ENCODE peak calls at places on chromosome 15, in four cellular contexts. O is neuronal stem cell, L is IMR-90, D is mesenchymal stem cell. Y is an unnamed sample.

GRCh38 chr15:57777034-57777433 is 70.5 kb downstream of the POLR2M start:
- DNase-seq in L (no peak), O (no peak), D (no peak), Y (no peak)

GRCh38 chr15:89383635-89384604 is 49.3 kb upstream of the POLG start:
- DNase-seq in L (peak), O (no peak), D (peak), Y (no peak)

GRCh38 chr15:45871121-45871855 is 236.5 kb downstream of the SQOR start:
- DNase-seq in O (no peak), D (peak), L (no peak), Y (no peak)

GRCh38 chr15:66931768-66932633 is 133.4 kb upstream of the SMAD3 start:
- DNase-seq in O (peak), L (peak), D (peak), Y (peak)

GRCh38 chr15:42427429-42428223 is 63.3 kb downstream of the ZNF106 start:
- DNase-seq in L (peak), O (no peak), D (no peak), Y (no peak)

GRCh38 chr15:78682693-78683410 is 41.8 kb upstream of the CHRNB4 start:
- DNase-seq in D (no peak), L (no peak), O (no peak), Y (no peak)

GRCh38 chr15:70262591-70263274 is 165.0 kb upstream of the TLE3 start:
- DNase-seq in O (no peak), D (no peak), L (no peak), Y (no peak)

GRCh38 chr15:69653846-69654245 is 201.2 kb downstream of the RPLP1 start:
- DNase-seq in D (no peak), O (no peak), L (no peak), Y (no peak)

GRCh38 chr15:28094732-28095521 is 4.2 kb downstream of the OCA2 start:
- DNase-seq in L (no peak), D (no peak), O (no peak), Y (peak)

GRCh38 chr15:67033521-67033920 is 31.9 kb upstream of the SMAD3 start:
- DNase-seq in O (no peak), D (no peak), L (no peak), Y (no peak)

GRCh38 chr15:42053010-42053409 is 32.2 kb upstream of the PLA2G4E start:
- DNase-seq in L (no peak), D (no peak), O (no peak), Y (no peak)

GRCh38 chr15:96354731-96355560 is 24.4 kb downstream of the NR2F2 start:
- DNase-seq in O (no peak), L (peak), D (peak), Y (peak)

GRCh38 chr15:34776706-34777105 is 18.6 kb downstream of the ACTC1 start:
- DNase-seq in L (no peak), D (no peak), O (no peak), Y (no peak)

GRCh38 chr15:40960926-40961325 is 7.7 kb downstream of the CHAC1 start:
- DNase-seq in D (no peak), O (no peak), L (no peak), Y (peak)

GRCh38 chr15:46786886-46787285 is 930.4 kb upstream of the SEMA6D start:
- DNase-seq in D (peak), L (no peak), O (peak), Y (peak)

GRCh38 chr15:92018535-92019239 is 165.2 kb downstream of the SLCO3A1 start:
- DNase-seq in D (no peak), O (no peak), L (no peak), Y (no peak)

GRCh38 chr15:77032647-77033416 is 37.9 kb downstream of the PSTPIP1 start:
- DNase-seq in D (no peak), L (no peak), O (no peak), Y (no peak)

GRCh38 chr15:59885832-59886231 is 118.3 kb upstream of the FOXB1 start:
- DNase-seq in D (no peak), O (no peak), L (no peak), Y (no peak)

GRCh38 chr15:100713163-100713867 is 110.9 kb downstream of the ASB7 start:
- DNase-seq in D (peak), L (peak), O (no peak), Y (peak)

GRCh38 chr15:39145146-39145545 is 435.7 kb upstream of the THBS1 start:
- DNase-seq in D (no peak), O (no peak), L (no peak), Y (peak)

GRCh38 chr15:97502038-97502437 is 458.5 kb upstream of the ARRDC4 start:
- DNase-seq in L (no peak), D (peak), O (no peak), Y (no peak)

GRCh38 chr15:93001881-93002280 is 87.1 kb downstream of the RGMA start:
- DNase-seq in L (no peak), O (no peak), D (no peak), Y (no peak)

GRCh38 chr15:85730001-85730820 is 64.5 kb downstream of the KLHL25 start:
- DNase-seq in D (peak), O (peak), L (peak), Y (peak)

GRCh38 chr15:41930221-41930866 is 36.5 kb upstream of the SPTBN5 start:
- DNase-seq in L (peak), O (no peak), D (peak), Y (peak)

GRCh38 chr15:32718822-32719716 is 1.3 kb downstream of the GREM1 start:
- DNase-seq in L (no peak), O (peak), D (peak), Y (no peak)

GRCh38 chr15:27899583-27900295 is 199.4 kb downstream of the OCA2 start:
- DNase-seq in L (no peak), O (no peak), D (no peak), Y (no peak)

GRCh38 chr15:95162069-95162468 is 930.7 kb downstream of the MCTP2 start:
- DNase-seq in D (peak), O (no peak), L (peak), Y (no peak)

GRCh38 chr15:88043396-88043795 is 213.1 kb downstream of the NTRK3 start:
- DNase-seq in L (no peak), O (no peak), D (no peak), Y (no peak)

GRCh38 chr15:77985931-77986480 is 91.5 kb downstream of the TBC1D2B start:
- DNase-seq in D (no peak), O (no peak), L (no peak), Y (no peak)

GRCh38 chr15:79595995-79596622 is 164.0 kb downstream of the MINAR1 start:
- DNase-seq in O (peak), D (peak), L (peak), Y (peak)

GRCh38 chr15:88624156-88624970 is 3.2 kb downstream of the AEN start:
- DNase-seq in D (peak), L (peak), O (no peak), Y (peak)

GRCh38 chr15:78808550-78808949 is 2.7 kb downstream of the ADAMTS7 start:
- DNase-seq in O (no peak), L (peak), D (no peak), Y (no peak)

GRCh38 chr15:48440084-48440483 is 108.9 kb downstream of the DUT start:
- DNase-seq in L (peak), D (peak), O (peak), Y (no peak)

GRCh38 chr15:78084359-78084750 is 6.8 kb upstream of the TBC1D2B start:
- DNase-seq in D (no peak), L (no peak), O (no peak), Y (no peak)

GRCh38 chr15:40873625-40874561 is at the start of gene RHOV:
- DNase-seq in O (peak), L (peak), D (peak), Y (peak)

GRCh38 chr15:83498801-83499200 is 51.7 kb downstream of the SH3GL3 start:
- DNase-seq in O (no peak), L (no peak), D (no peak), Y (peak)

GRCh38 chr15:52749250-52749649 is 40.9 kb downstream of the ONECUT1 start:
- DNase-seq in D (no peak), L (no peak), O (no peak), Y (no peak)

GRCh38 chr15:52751522-52751921 is 38.6 kb downstream of the ONECUT1 start:
- DNase-seq in O (no peak), D (no peak), L (no peak), Y (no peak)

GRCh38 chr15:52745326-52746161 is 44.6 kb downstream of the ONECUT1 start:
- DNase-seq in O (no peak), L (no peak), D (no peak), Y (no peak)

DNA sequence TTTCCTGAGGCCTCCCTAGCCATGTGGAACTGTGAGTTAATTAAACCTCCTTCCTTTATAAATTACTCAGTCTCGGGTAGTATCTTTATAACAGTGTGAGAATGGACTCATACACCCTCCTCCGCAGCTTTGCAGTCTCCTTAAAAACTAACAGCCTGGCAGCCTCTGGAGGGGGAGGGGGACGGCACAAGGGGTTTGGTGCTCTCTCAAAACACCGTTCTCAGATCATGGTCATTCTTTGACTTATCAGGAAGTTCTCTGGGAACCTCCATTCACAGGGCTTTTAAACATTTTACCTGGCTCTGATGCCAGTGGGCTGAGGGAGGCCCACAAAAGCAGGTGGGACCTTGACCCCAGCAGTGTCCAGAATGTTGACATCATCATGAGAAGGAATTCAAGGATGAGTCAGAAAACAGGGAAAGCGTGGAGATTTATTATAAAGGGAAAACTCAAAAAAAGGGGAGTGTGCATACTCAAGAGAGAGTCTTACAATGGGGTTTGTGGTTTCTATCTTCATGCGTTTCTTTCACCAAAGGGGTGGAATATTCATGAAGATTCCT is 43.9 kb downstream of the ONECUT1 start:
- DNase-seq in L (no peak), O (no peak), D (no peak), Y (no peak)
- H3K4ac ChIP-seq in L (no peak), O (no peak), D (no peak), Y (no peak)

GRCh38 chr15:72199721-72200212 is 2.2 kb upstream of the GRAMD2A start:
- DNase-seq in O (peak), D (peak), L (peak), Y (peak)

GRCh38 chr15:72196409-72197044 is 1.1 kb downstream of the GRAMD2A start:
- DNase-seq in L (no peak), O (no peak), D (peak), Y (no peak)

GRCh38 chr15:72198410-72199270 is 1.1 kb upstream of the GRAMD2A start:
- DNase-seq in L (no peak), O (no peak), D (no peak), Y (peak)

GRCh38 chr15:72197045-72197459 is 535 bp downstream of the GRAMD2A start:
- DNase-seq in D (peak), L (no peak), O (no peak), Y (peak)

GRCh38 chr15:72197460-72198409 is at the start of gene GRAMD2A:
- DNase-seq in O (no peak), D (peak), L (no peak), Y (peak)
- H3K4me2 ChIP-seq in O (peak), D (peak), L (peak), Y (peak)

GRCh38 chr15:49877871-49878511 is 241.0 kb downstream of the ATP8B4 start:
- DNase-seq in L (peak), D (no peak), O (no peak), Y (peak)
- H3K9ac ChIP-seq in L (peak), D (peak), O (no peak), Y (no peak)

DNA sequence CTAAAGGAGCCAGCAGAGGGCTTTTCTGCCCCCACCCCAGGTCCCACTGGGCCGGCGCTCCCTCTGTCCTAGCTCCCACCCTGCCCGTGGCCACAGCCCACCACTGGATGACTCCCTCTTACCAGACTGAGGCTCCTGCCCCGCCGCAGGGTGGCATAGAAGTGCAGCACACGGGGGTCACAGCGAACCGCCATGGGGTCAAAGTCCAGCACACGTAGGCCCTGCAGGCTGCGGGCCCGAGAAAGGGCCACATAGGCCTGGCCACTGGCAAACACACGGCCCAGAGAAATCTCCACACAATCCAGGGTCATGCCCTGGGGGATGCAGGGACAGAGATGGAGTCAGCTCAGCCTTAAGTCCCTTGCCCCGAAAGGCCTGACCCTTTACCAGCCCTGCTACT is 9.0 kb downstream of the PIF1 start:
- DNase-seq in O (no peak), D (no peak), L (no peak), Y (no peak)
- H3K4ac ChIP-seq in O (no peak), D (no peak), L (no peak), Y (no peak)

GRCh38 chr15:62118446-62118964 is 46.6 kb downstream of the C2CD4B start:
- DNase-seq in L (peak), D (peak), O (no peak), Y (no peak)

GRCh38 chr15:62120776-62121175 is 44.3 kb downstream of the C2CD4B start:
- DNase-seq in L (no peak), D (no peak), O (no peak), Y (no peak)

GRCh38 chr15:62119224-62119925 is 45.7 kb downstream of the C2CD4B start:
- DNase-seq in O (no peak), L (peak), D (peak), Y (peak)

GRCh38 chr15:62121273-62122015 is 43.6 kb downstream of the C2CD4B start:
- DNase-seq in D (no peak), L (no peak), O (no peak), Y (no peak)

GRCh38 chr15:62119926-62120273 is 45.2 kb downstream of the C2CD4B start:
- DNase-seq in L (no peak), O (no peak), D (no peak), Y (no peak)
- H3K4me2 ChIP-seq in L (no peak), O (no peak), D (no peak), Y (no peak)

DNA sequence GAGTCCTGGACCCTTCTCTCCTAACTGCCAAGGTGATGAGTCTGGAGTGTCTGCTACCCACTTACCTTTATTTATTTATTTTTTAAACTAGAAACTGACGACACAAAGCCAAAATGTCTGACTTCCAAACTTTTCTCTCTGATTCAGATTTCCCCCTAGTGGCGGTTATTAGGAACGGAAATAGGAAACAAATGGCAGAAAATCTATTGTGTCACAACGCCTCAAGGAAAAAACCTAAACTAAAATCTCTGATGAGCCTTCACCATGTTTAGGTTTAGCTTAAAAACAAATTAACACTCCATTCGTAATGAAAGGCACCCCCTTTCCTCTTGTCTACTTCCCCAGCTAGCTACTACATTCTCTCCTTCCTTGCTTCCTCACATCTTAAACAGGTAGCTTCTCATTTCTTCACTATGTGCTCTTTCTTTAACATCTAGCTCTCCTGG is 94.0 kb upstream of the MEX3B start:
- DNase-seq in L (peak), D (peak), O (peak), Y (peak)
- H3K9ac ChIP-seq in L (peak), D (peak), O (no peak), Y (no peak)

GRCh38 chr15:90817117-90818057 is 51.0 kb upstream of the FURIN start:
- DNase-seq in D (no peak), O (no peak), L (no peak), Y (no peak)
- H3K4ac ChIP-seq in D (no peak), O (no peak), L (no peak), Y (no peak)

DNA sequence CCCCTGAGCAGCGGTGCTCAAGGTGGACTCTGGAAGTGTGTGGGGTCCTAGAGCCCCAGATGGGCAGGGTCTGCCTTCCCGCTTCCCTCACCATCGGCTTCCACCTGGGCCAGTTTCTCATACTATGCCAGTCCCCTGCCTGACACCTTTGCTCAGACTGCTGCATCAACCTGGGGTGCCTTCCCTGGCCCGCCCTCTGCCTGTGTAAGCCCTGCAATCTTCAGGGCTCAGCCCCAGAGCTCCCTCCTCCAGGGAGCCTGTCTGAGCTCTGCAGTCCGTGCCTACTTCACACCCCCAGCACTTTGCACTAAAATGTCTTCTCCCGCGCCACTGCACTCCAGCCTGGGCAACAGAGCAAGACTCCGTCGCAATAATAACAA is 13.1 kb downstream of the CSK start:
- DNase-seq in D (no peak), O (no peak), L (no peak), Y (no peak)
- H3K4me2 ChIP-seq in D (no peak), O (no peak), L (no peak), Y (no peak)

GRCh38 chr15:56031836-56032235 is 38.4 kb upstream of the NEDD4 start:
- DNase-seq in L (no peak), D (no peak), O (no peak), Y (no peak)
- H3K9ac ChIP-seq in L (no peak), D (no peak), O (no peak), Y (no peak)